ENCODE peak calls at places on chromosomes 1 and 21, in ten cellular contexts. K, N, C, W, B, J, D, G, E and V are unnamed samples.

GRCh38 chr1:169894424-169895145 is 889 bp upstream of the SCYL3 start:
- DNase-seq in W (no peak), E (no peak), D (no peak), N (no peak), B (no peak), C (no peak), G (no peak), K (no peak), J (no peak), V (no peak)

GRCh38 chr21:41600556-41600955 is 92.6 kb upstream of the TMPRSS2 start:
- DNase-seq in B (no peak), E (no peak), G (no peak), D (no peak), K (no peak), N (no peak), J (no peak), C (no peak), W (no peak), V (no peak)

GRCh38 chr1:211478801-211479619 is 13.0 kb downstream of the RD3 start:
- DNase-seq in E (no peak), B (no peak), K (no peak), G (no peak), C (no peak), N (no peak), J (no peak), W (no peak), D (no peak), V (no peak)

GRCh38 chr1:36123357-36123756 is 1.7 kb downstream of the COL8A2 start:
- DNase-seq in K (no peak), E (no peak), D (no peak), N (no peak), J (no peak), C (no peak), B (peak; percentile 70), W (no peak), G (no peak), V (no peak)

GRCh38 chr1:13948851-13949490 is 249.0 kb downstream of the PRDM2 start:
- DNase-seq in G (peak; percentile 26), B (peak; percentile 70), K (peak; percentile 42), J (no peak), E (no peak), D (no peak), N (no peak), W (peak; percentile 83), C (no peak), V (no peak)

GRCh38 chr1:32393832-32394140 is 455 bp downstream of the BSDC1 start:
- DNase-seq in D (no peak), J (peak; percentile 31), E (no peak), B (peak; percentile 51), W (peak; percentile 31), G (peak; percentile 64), N (peak; percentile 20), K (no peak), C (no peak), V (no peak)

GRCh38 chr1:113998361-113998760 is 19.1 kb downstream of the OLFML3 start:
- DNase-seq in B (peak; percentile 61), E (no peak), K (no peak), G (no peak), N (no peak), J (no peak), C (no peak), D (peak; percentile 28), W (peak; percentile 63), V (no peak)

GRCh38 chr1:1137256-1138045 is 21.6 kb upstream of the C1orf159 start:
- DNase-seq in G (no peak), N (no peak), J (no peak), B (no peak), E (no peak), C (no peak), D (no peak), W (no peak), K (no peak), V (no peak)

GRCh38 chr1:210244746-210245367 is 12.3 kb downstream of the SERTAD4 start:
- DNase-seq in N (no peak), W (peak; percentile 45), E (no peak), G (no peak), K (no peak), J (no peak), B (no peak), C (no peak), D (peak; percentile 48), V (no peak)

DNA sequence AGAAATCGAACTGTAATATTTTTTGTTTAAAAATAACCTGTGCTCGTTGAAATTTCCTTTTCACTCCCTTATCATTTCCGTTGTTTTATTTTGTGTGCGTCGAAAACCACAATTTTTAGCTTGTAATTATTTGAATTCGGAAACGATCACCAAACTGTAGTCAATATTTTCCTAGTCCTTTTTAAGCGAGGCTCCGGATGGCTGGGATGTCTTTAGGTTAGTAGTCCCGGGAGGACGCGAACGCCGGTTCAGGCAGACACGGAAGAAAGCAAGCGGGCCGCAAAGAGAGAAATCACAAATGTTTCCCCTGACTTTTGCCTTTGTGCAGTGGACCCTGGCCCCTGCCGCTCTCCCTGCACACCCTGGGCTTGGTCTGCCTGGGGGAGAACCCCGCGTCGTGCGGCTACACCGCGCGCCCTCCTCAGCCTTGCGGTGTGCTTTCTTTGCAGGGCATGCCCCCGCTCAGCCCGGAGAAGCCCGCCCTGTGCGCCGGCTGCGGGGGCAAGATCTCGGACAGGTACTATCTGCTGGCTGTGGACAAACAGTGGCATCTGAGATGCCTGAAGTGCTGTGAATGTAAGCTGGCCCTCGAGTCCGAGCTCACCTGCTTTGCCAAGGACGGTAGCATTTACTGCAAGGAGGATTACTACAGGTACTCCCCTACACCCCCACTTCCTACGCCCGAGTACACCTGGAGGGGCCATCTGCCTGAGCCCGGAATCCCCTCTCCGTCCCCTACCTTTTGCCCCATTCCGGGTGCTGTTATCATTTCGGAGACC is 2.5 kb downstream of the LHX9 start:
- DNase-seq in W (no peak), B (no peak), K (no peak), G (no peak), E (no peak), J (no peak), C (no peak), D (no peak), N (no peak), V (no peak)
- H3K4me3 ChIP-seq in W (no peak overlapping the region), B (no peak overlapping the region), K (peak overlapping the region; percentile 63), G (no peak overlapping the region), E (peak overlapping the region; percentile 31), J (no peak overlapping the region), C (no peak overlapping the region), D (no peak overlapping the region), N (no peak overlapping the region), V (no peak overlapping the region)

DNA sequence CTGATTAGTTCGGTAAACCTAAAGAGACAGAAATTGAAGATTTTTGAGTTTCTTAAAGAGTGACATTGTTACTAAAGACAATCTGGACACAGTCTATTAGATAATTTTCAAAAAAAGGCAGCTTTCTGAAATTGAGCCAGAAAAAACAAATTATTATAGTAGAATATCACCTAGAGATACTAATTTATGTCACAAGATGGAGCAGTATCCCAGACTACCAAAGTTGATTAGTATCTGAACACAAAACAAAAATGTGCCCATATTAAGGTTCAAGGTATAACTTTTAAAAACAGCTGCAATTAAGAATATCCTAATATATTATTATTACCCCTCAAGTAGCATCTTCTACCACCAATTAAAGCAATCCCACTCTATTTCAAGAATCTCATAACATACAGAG is 40.5 kb upstream of the SYT2 start:
- DNase-seq in E (no peak), C (no peak), B (peak; percentile 17), D (no peak), N (no peak), J (peak; percentile 11), W (no peak), G (no peak), K (no peak), V (no peak)
- TF ChIP-seq CTCF in E (no peak), C (no peak), B (no peak), D (no peak), N (no peak), J (peak; percentile 36), W (no peak), G (peak; percentile 12), K (no peak), V (no peak)

GRCh38 chr1:156504062-156504813 is 3.7 kb upstream of the MEF2D start:
- DNase-seq in G (no peak), D (peak; percentile 31), N (no peak), K (no peak), J (peak; percentile 20), W (peak; percentile 27), C (no peak), B (no peak), E (no peak), V (no peak)
- H3K4me3 ChIP-seq in G (no peak overlapping the region), D (no peak overlapping the region), N (no peak overlapping the region), K (peak overlapping the region; percentile 98), J (peak overlapping the region; percentile 38), W (peak overlapping the region; percentile 44), C (peak overlapping the region; percentile 43), B (peak overlapping the region; percentile 50), E (peak overlapping the region; percentile 87), V (no peak overlapping the region)

DNA sequence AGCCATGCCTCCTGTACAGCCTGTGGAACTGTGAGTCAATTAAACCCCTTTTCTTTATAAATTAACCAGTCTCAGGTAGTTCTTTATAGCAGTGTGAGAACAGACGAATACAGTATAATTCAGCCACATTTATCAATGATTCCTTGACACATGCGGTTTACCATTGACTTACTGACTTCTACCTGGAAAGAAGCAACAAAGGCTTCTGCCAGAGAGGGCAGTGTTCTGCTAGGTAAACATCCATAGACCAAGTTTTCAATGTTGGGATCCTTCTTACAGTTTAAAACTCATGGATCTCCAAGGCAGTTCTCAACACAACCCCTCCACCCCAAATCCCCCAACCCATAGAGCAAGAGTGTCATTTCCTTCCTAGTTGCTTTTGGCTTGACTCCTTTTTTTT is 150.6 kb downstream of the ZNF648 start:
- DNase-seq in D (no peak), W (no peak), E (no peak), K (no peak), C (no peak), N (no peak), G (no peak), B (no peak), J (peak; percentile 7), V (no peak)
- TF ChIP-seq CTCF in D (no peak), W (no peak), E (no peak), K (no peak), C (no peak), N (peak; percentile 29), G (no peak), B (no peak), J (peak; percentile 39), V (no peak)

DNA sequence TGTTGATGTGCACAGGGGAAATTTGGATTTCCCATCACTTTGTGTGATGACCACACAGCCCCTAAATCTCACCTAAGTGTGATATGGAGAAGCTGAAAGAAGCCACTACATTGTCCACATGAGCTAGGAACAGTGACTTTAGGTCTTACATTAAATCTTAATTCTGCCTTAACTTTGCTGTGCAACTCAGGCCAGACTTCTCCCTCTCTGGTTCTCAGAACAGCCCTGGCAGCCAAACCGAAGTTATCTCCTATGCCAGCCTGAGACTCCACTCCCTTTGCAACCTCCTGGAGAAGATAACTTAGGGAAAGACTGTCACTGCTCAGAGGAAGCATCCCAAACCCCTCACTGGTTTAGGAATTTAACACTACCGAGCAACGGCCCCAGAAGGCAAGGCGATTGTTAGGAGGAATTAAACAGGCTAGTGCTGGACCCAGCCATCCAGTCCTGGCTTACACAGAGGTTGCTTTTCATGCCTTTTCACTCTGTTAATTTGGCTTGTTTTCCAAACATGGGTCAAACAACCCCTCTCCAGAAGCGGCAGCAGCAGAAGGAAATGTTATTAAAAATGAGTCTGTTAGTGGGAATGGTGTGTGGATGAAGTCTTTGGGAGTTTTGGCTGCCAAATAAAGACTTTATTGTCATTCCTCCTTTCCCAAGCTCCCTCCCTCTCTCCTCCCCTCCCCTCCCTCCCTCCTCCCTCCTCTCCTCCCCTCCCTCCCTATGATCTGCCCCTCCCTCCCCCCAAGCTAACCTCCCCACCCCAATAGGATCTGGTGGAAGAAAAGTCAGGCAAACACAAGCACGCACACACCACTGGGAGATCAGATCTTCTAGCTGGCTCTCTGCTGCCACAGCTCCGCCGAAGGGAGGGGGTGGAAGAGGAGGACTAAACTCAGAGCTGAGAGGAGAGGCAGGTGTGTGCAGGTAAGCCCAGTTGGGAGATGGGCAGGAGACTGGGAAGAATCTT is at the start of gene PRELP:
- DNase-seq in G (peak; percentile 61), K (peak; percentile 42), C (no peak), B (no peak), W (no peak), E (no peak), J (peak; percentile 64), N (peak; percentile 8), D (no peak), V (no peak)
- H3K4me3 ChIP-seq in G (no peak within 1 kb of the TSS), K (peak within 1 kb of the TSS; percentile 62), C (peak within 1 kb of the TSS; percentile 10), B (no peak within 1 kb of the TSS), W (no peak within 1 kb of the TSS), E (peak within 1 kb of the TSS; percentile 79), J (no peak within 1 kb of the TSS), N (no peak within 1 kb of the TSS), D (no peak within 1 kb of the TSS), V (peak within 1 kb of the TSS; percentile 7)